ENCODE peak calls at places on chromosome 17, in four cellular contexts. One of them, this sample, is unnamed.

GRCh38 chr17:33901085-33901484 is 354.0 kb upstream of the CCL2 start:
- DNase-seq in SK-N-SH: no peak
- DNase-seq in H1: no peak
- DNase-seq in K562: peak
- DNase-seq in this sample: no peak

GRCh38 chr17:44529864-44530263 is 26.7 kb upstream of the GPATCH8 start:
- DNase-seq in K562: no peak
- DNase-seq in H1: no peak
- DNase-seq in SK-N-SH: no peak
- DNase-seq in this sample: no peak

GRCh38 chr17:4478318-4478830 is 20.3 kb upstream of the SPNS2 start:
- DNase-seq in K562: no peak
- DNase-seq in H1: no peak
- DNase-seq in SK-N-SH: no peak
- DNase-seq in this sample: no peak

GRCh38 chr17:42407289-42407836 is 15.7 kb downstream of the CAVIN1 start:
- DNase-seq in H1: no peak
- DNase-seq in K562: peak
- DNase-seq in SK-N-SH: peak
- DNase-seq in this sample: no peak

GRCh38 chr17:45398800-45399199 is 33.9 kb downstream of the ARHGAP27 start:
- DNase-seq in H1: no peak
- DNase-seq in K562: no peak
- DNase-seq in SK-N-SH: no peak
- DNase-seq in this sample: no peak

GRCh38 chr17:30436729-30437128 is 40.5 kb upstream of the GOSR1 start:
- DNase-seq in H1: no peak
- DNase-seq in K562: no peak
- DNase-seq in SK-N-SH: no peak
- DNase-seq in this sample: no peak

GRCh38 chr17:68847711-68848110 is 107.5 kb downstream of the ABCA8 start:
- DNase-seq in SK-N-SH: no peak
- DNase-seq in K562: no peak
- DNase-seq in H1: no peak
- DNase-seq in this sample: no peak

GRCh38 chr17:40035162-40035559 is 19.0 kb downstream of the MED24 start:
- DNase-seq in K562: peak
- DNase-seq in H1: peak
- DNase-seq in SK-N-SH: peak
- DNase-seq in this sample: no peak

GRCh38 chr17:74732042-74732846 is 4.8 kb upstream of the RAB37 start:
- DNase-seq in K562: no peak
- DNase-seq in H1: no peak
- DNase-seq in SK-N-SH: no peak
- DNase-seq in this sample: no peak

GRCh38 chr17:68310141-68310540 is 18.8 kb downstream of the ARSG start:
- DNase-seq in K562: peak
- DNase-seq in H1: no peak
- DNase-seq in SK-N-SH: no peak
- DNase-seq in this sample: no peak

GRCh38 chr17:2736956-2737355 is 12.5 kb downstream of the CCDC92B start:
- DNase-seq in K562: no peak
- DNase-seq in H1: no peak
- DNase-seq in SK-N-SH: peak
- DNase-seq in this sample: no peak

GRCh38 chr17:62188713-62189112 is 123.6 kb upstream of the MED13 start:
- DNase-seq in SK-N-SH: no peak
- DNase-seq in H1: no peak
- DNase-seq in K562: no peak
- DNase-seq in this sample: no peak

GRCh38 chr17:80175411-80175810 is 5.6 kb downstream of the CARD14 start:
- DNase-seq in K562: no peak
- DNase-seq in SK-N-SH: peak
- DNase-seq in H1: no peak
- DNase-seq in this sample: no peak

GRCh38 chr17:59838196-59838911 is 54.4 kb downstream of the TUBD1 start:
- DNase-seq in SK-N-SH: no peak
- DNase-seq in K562: no peak
- DNase-seq in H1: no peak
- DNase-seq in this sample: no peak

GRCh38 chr17:15981646-15982580 is 17.6 kb downstream of the ZSWIM7 start:
- DNase-seq in K562: peak
- DNase-seq in SK-N-SH: no peak
- DNase-seq in H1: no peak
- DNase-seq in this sample: no peak

GRCh38 chr17:40777459-40777858 is 4.9 kb downstream of the KRT27 start:
- DNase-seq in SK-N-SH: no peak
- DNase-seq in K562: no peak
- DNase-seq in H1: no peak
- DNase-seq in this sample: no peak

GRCh38 chr17:17125136-17126084 is 80.7 kb downstream of the PLD6 start:
- DNase-seq in H1: no peak
- DNase-seq in K562: no peak
- DNase-seq in SK-N-SH: peak
- DNase-seq in this sample: no peak

GRCh38 chr17:81437221-81437651 is 42.0 kb downstream of the BAHCC1 start:
- DNase-seq in H1: no peak
- DNase-seq in K562: no peak
- DNase-seq in SK-N-SH: peak
- DNase-seq in this sample: no peak

GRCh38 chr17:80192268-80192667 is 22.4 kb downstream of the CARD14 start:
- DNase-seq in H1: no peak
- DNase-seq in K562: no peak
- DNase-seq in SK-N-SH: no peak
- DNase-seq in this sample: no peak

GRCh38 chr17:66684716-66685115 is 150.2 kb upstream of the CACNG5 start:
- DNase-seq in K562: no peak
- DNase-seq in H1: no peak
- DNase-seq in SK-N-SH: no peak
- DNase-seq in this sample: no peak

GRCh38 chr17:73697872-73698271 is 53.6 kb upstream of the SDK2 start:
- DNase-seq in H1: no peak
- DNase-seq in K562: no peak
- DNase-seq in SK-N-SH: no peak
- DNase-seq in this sample: no peak

DNA sequence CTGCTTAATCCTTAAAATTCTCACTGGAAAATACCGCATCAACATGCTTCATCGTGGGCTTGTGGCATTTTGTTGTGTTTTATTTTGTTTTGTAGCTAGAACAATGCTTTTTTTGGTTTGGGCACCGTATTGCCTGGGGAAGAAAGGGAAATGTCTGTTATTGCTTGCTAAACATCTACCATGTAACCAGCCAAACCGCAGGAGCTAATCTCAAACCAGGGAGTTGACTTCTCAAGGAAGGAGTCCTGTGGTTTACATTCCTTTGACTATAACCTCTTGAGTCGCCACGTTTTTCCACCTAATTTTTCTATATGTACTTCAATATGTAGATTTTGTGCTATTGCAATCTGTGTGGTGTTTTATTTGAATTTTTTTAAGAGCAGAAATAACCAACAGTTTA is 593.5 kb upstream of the SOX9 start:
- DNase-seq in H1: no peak
- DNase-seq in K562: no peak
- DNase-seq in SK-N-SH: no peak
- DNase-seq in this sample: no peak
- TF ChIP-seq MAX in H1: no peak
- TF ChIP-seq MAX in K562: no peak
- TF ChIP-seq MAX in SK-N-SH: no peak
- TF ChIP-seq MAX in this sample: no peak

DNA sequence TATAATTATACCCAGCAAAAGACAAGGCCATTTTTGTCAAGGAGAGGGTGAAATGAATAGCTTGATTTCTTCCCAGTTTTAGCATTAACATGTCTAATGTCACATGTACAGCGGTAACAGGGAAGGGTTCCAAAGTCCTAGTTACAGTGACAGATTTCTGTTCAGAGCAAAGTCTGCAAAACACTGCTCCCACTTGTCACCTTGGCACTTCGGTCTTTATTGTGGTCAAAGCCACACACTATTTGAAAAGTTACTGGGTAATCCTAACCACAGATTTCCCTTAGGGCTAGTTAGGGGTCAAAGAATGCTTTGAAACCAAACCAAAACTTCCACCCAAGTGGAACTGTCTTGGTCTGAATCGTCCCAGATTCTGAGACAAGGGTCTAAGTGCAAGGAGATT is 455.6 kb downstream of the HS3ST3B1 start:
- DNase-seq in K562: no peak
- DNase-seq in H1: no peak
- DNase-seq in SK-N-SH: no peak
- DNase-seq in this sample: no peak
- TF ChIP-seq NRF1 in K562: no peak
- TF ChIP-seq NRF1 in H1: no peak
- TF ChIP-seq NRF1 in SK-N-SH: no peak
- TF ChIP-seq NRF1 in this sample: no peak

GRCh38 chr17:31627960-31628359 is 231.1 kb downstream of the COPRS start:
- DNase-seq in K562: no peak
- DNase-seq in SK-N-SH: no peak
- DNase-seq in H1: no peak
- DNase-seq in this sample: no peak
- TF ChIP-seq SIN3A in K562: no peak
- TF ChIP-seq SIN3A in SK-N-SH: no peak
- TF ChIP-seq SIN3A in H1: no peak
- TF ChIP-seq SIN3A in this sample: no peak

DNA sequence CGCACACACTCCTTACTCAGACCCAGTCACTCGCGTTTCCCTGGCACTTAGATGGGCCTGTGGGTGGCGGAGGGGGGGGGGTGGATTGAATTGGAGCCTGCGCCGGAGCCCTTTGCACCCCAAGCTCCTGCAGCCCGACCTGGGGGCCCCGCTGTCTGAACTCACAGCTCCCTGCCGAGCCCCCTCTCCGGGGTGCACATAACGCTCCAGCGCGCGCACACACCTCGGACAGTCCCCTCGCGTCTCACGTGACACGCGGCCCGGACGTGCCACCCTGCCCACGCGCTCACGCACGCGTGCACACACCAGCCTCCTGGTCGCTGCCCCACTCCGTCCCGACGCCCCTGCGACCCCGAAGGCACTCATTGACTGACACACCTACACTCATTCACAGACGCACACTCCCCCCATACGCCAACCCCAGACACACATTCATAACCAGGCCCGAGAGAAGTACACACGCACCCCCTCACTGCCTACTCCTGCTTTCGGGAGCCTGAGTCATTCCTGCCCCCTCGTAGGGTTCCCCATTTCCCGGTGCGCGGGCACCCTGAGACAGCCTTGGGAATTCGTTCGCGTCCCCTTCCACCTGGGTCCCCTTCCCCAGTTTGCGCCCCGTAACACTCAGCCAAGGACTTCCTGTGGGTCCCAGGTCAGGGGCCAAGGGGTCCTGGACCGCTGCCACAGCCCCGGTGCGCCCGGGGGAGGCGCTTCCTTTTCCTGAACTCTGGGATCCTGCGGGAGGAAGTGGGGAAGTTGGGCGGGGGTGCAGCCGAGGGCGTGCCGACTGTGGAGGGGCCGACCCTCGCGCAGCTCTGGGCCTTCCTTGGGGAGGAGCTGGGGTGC is 1.1 kb downstream of the TBKBP1 start:
- DNase-seq in SK-N-SH: peak
- DNase-seq in K562: peak
- DNase-seq in H1: no peak
- DNase-seq in this sample: no peak
- TF ChIP-seq MAX in SK-N-SH: peak
- TF ChIP-seq MAX in K562: peak
- TF ChIP-seq MAX in H1: peak
- TF ChIP-seq MAX in this sample: peak